ENCODE peak calls at places on chromosome 6, in nine cellular contexts. A, L, M, W, B, F, G, K and Q are unnamed samples.

GRCh38 chr6:130434174-130434873 is 68.5 kb downstream of the TMEM200A start:
- DNase-seq in F (no peak), G (no peak), W (no peak), A (peak; percentile 24), B (no peak), K (no peak), L (no peak), M (no peak), Q (no peak)

GRCh38 chr6:11218827-11219826 is 13.3 kb downstream of the NEDD9 start:
- DNase-seq in M (no peak), F (peak; percentile 65), L (peak; percentile 50), G (peak; percentile 90), W (peak; percentile 62), A (no peak), K (peak; percentile 61), B (no peak), Q (no peak)

GRCh38 chr6:111565316-111566221 is 40.1 kb downstream of the TRAF3IP2 start:
- DNase-seq in G (no peak), B (no peak), A (no peak), K (peak; percentile 57), M (no peak), L (no peak), W (peak; percentile 82), F (no peak), Q (no peak)

GRCh38 chr6:150756170-150756569 is 109.3 kb upstream of the MTHFD1L start:
- DNase-seq in W (no peak), B (no peak), G (no peak), L (no peak), F (no peak), M (no peak), K (no peak), A (no peak), Q (no peak)

GRCh38 chr6:69867075-69867911 is 937 bp downstream of the COL19A1 start:
- DNase-seq in M (peak; percentile 62), G (peak; percentile 47), W (no peak), B (peak; percentile 59), A (peak; percentile 29), L (peak; percentile 50), F (no peak), K (peak; percentile 81), Q (peak; percentile 63)

GRCh38 chr6:39366875-39367618 is 44.5 kb upstream of the KCNK16 start:
- DNase-seq in F (no peak), L (no peak), M (no peak), K (no peak), G (no peak), W (no peak), A (no peak), B (no peak), Q (no peak)

GRCh38 chr6:37302086-37302686 is 44.2 kb upstream of the TMEM217 start:
- DNase-seq in B (no peak), K (no peak), M (no peak), L (no peak), A (no peak), W (no peak), F (no peak), G (no peak), Q (no peak)

GRCh38 chr6:138434915-138435314 is 30.9 kb downstream of the HEBP2 start:
- DNase-seq in F (no peak), L (no peak), A (no peak), G (no peak), W (no peak), B (no peak), M (no peak), K (no peak), Q (no peak)

GRCh38 chr6:122956376-122956775 is 39.7 kb upstream of the CLVS2 start:
- DNase-seq in A (no peak), L (no peak), M (no peak), W (no peak), F (no peak), G (no peak), B (no peak), K (no peak), Q (no peak)

GRCh38 chr6:128519931-128520435 is 416 bp downstream of the PTPRK start:
- DNase-seq in W (no peak), M (peak; percentile 45), A (no peak), B (peak; percentile 42), F (peak; percentile 20), L (peak; percentile 55), K (peak; percentile 53), G (peak; percentile 61), Q (peak; percentile 4)

GRCh38 chr6:48280035-48280434 is 169.0 kb upstream of the PTCHD4 start:
- DNase-seq in M (no peak), A (no peak), L (no peak), W (no peak), B (no peak), K (no peak), F (no peak), G (no peak), Q (no peak)

GRCh38 chr6:40755046-40755681 is 168.0 kb upstream of the LRFN2 start:
- DNase-seq in F (no peak), A (peak; percentile 49), M (no peak), L (no peak), B (no peak), W (peak; percentile 74), K (no peak), G (no peak), Q (no peak)

GRCh38 chr6:119240257-119241123 is 109.1 kb downstream of the MAN1A1 start:
- DNase-seq in W (no peak), M (no peak), B (no peak), F (no peak), A (no peak), G (no peak), K (no peak), L (no peak), Q (no peak)

GRCh38 chr6:28643017-28643740 is 117.5 kb downstream of the GPX5 start:
- DNase-seq in L (no peak), A (peak; percentile 63), W (no peak), G (no peak), F (no peak), M (no peak), B (no peak), K (no peak), Q (no peak)

GRCh38 chr6:130202782-130203181 is 20.0 kb downstream of the SAMD3 start:
- DNase-seq in B (peak; percentile 31), F (no peak), K (no peak), A (no peak), G (no peak), L (no peak), M (no peak), W (no peak), Q (no peak)

GRCh38 chr6:135935951-135936601 is 84.6 kb downstream of the PDE7B start:
- DNase-seq in W (no peak), B (no peak), M (no peak), G (no peak), F (no peak), L (no peak), K (no peak), A (peak; percentile 82), Q (no peak)

GRCh38 chr6:135939216-135939610 is 87.7 kb downstream of the PDE7B start:
- DNase-seq in M (no peak), F (no peak), W (peak; percentile 69), L (no peak), G (no peak), K (no peak), B (no peak), A (peak; percentile 36), Q (no peak)

GRCh38 chr6:135938588-135939215 is 87.2 kb downstream of the PDE7B start:
- DNase-seq in A (peak; percentile 68), L (no peak), F (no peak), G (peak; percentile 36), M (no peak), K (no peak), W (peak; percentile 36), B (no peak), Q (no peak)

GRCh38 chr6:135937126-135937525 is 85.6 kb downstream of the PDE7B start:
- DNase-seq in M (no peak), W (no peak), B (no peak), A (no peak), K (no peak), L (no peak), F (no peak), G (no peak), Q (no peak)

DNA sequence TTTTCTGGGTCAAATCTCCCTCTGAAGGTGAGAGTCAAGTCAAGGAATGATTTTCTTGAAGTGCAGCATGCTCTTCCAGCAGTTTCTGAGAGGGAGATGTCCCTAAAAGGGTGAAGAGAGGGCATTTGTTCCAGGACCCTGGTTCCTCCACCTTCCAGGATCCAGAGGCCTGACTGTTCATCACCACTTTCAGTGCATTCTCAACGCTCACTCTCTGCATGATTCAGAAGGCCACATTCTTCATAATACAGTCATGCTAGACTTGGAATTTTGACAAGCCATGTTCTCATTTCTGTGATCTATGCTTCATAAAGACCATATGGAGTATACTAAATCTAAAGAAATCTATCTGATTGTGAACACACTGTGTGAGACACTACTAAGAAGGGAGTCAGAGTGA is 85.1 kb downstream of the PDE7B start:
- DNase-seq in G (no peak), M (no peak), L (no peak), B (no peak), W (no peak), F (no peak), A (peak; percentile 97), K (no peak), Q (no peak)
- H3K27ac ChIP-seq in G (no peak overlapping the region), M (peak overlapping the region; percentile 39), L (no peak overlapping the region), B (no peak overlapping the region), W (peak overlapping the region; percentile 86), F (peak overlapping the region; percentile 63), A (peak overlapping the region; percentile 88), K (no peak overlapping the region), Q (no peak overlapping the region)

GRCh38 chr6:13624871-13625288 is 9.7 kb downstream of the NOL7 start:
- DNase-seq in K (no peak), B (no peak), A (peak; percentile 44), M (no peak), G (no peak), W (no peak), L (no peak), F (no peak), Q (no peak)
- TF ChIP-seq CTCF in K (peak; percentile 41), B (no peak), A (peak; percentile 60), M (peak; percentile 25), G (no peak), W (no peak), L (peak; percentile 25), F (no peak), Q (peak; percentile 42)

DNA sequence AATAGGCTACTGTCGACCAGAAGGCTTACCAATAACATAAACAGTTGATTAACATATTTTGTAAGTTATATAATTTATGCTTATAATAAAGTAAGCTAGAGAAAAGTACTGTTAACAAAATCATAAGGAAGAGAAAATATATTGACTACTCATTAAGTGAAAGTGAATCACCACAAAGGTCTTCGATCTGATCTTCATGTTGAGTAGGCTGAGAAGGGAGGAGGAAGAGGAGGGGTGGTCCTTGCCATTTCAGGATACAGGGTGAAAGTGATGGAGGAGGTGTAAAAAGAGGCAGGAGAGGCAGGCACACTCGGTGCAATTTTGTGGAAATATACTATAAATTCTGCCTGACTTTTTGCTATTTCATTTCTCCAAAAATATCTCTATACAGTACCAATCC is 10.4 kb downstream of the FBXL4 start:
- DNase-seq in B (no peak), A (no peak), W (no peak), M (no peak), K (no peak), F (no peak), L (no peak), G (no peak), Q (no peak)
- H3K9me3 ChIP-seq in B (no peaks in the 10 kb centered on the region), A (no peaks in the 10 kb centered on the region), W (no peaks in the 10 kb centered on the region), M (peaks cover 9% of the 10 kb centered on the region), K (no peaks in the 10 kb centered on the region), F (peaks cover 28% of the 10 kb centered on the region), L (no peaks in the 10 kb centered on the region), G (peaks cover 11% of the 10 kb centered on the region), Q (peaks cover 26% of the 10 kb centered on the region)

DNA sequence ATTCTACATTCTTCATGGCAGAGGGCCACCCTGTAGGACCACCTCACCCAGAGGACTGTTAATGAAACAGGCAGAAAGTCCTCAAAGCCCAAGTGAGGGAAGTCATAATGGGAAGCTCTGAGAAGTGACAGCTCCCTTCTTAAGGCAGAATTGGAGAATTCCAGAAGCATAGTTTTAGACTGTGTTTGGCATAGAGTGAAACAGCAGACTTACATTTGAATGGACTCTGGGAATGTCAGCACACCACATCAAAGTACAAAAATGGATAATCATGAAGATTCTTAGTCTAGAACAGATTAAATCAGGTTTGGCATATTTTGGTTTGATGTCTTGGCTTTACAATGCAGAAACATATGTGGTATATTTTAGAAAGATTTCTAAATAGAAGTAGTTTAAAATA is 17.9 kb downstream of the SH3BGRL2 start:
- DNase-seq in B (no peak), G (no peak), F (no peak), A (no peak), K (no peak), M (no peak), L (no peak), W (no peak), Q (no peak)
- H3K27ac ChIP-seq in B (no peak overlapping the region), G (no peak overlapping the region), F (peak overlapping the region; percentile 26), A (no peak overlapping the region), K (no peak overlapping the region), M (peak overlapping the region; percentile 44), L (no peak overlapping the region), W (peak overlapping the region; percentile 37), Q (no peak overlapping the region)